ENCODE peak calls at places on chromosome 2, in five cellular contexts. Q is activated CD4-positive, alpha-beta T cell treated with anti-CD3 and anti-CD28 coated beads, Interleukin-2, amount 10 ng/mL, durations not matched to agents 7 days and 5 days; Y is activated T-cell treated with anti-CD3 and anti-CD28 coated beads for 48 hours; H is central memory CD8-positive, alpha-beta T cell; B is lung. Z is an unnamed sample.

GRCh38 chr2:70922591-70923234 is 13.0 kb upstream of the ATP6V1B1 start:
- DNase-seq in H (no peak), B (no peak), Y (no peak), Q (no peak), Z (no peak)

GRCh38 chr2:137951606-137952005 is 12.7 kb upstream of the HNMT start:
- DNase-seq in H (no peak), Q (no peak), B (no peak), Y (no peak), Z (peak)

GRCh38 chr2:240885566-240885965 is 10.4 kb downstream of the MAB21L4 start:
- DNase-seq in Y (no peak), Q (no peak), B (no peak), H (no peak), Z (no peak)

GRCh38 chr2:36770542-36771287 is 74.2 kb downstream of the VIT start:
- DNase-seq in H (no peak), B (no peak), Q (peak), Y (peak), Z (peak)

GRCh38 chr2:19038096-19039015 is 320.1 kb downstream of the OSR1 start:
- DNase-seq in B (no peak), Y (no peak), H (no peak), Q (no peak), Z (peak)

GRCh38 chr2:26274058-26274613 is 29.4 kb downstream of the HADHB start:
- DNase-seq in Q (no peak), Y (no peak), B (peak), H (no peak), Z (peak)

GRCh38 chr2:102111823-102112222 is 30.7 kb upstream of the IL1R1 start:
- DNase-seq in H (no peak), Y (no peak), B (no peak), Q (no peak), Z (peak)

GRCh38 chr2:218885981-218886447 is 5.4 kb downstream of the WNT10A start:
- DNase-seq in B (no peak), Y (no peak), Q (no peak), H (no peak), Z (no peak)

GRCh38 chr2:69291004-69291650 is 95.9 kb downstream of the GFPT1 start:
- DNase-seq in H (no peak), Q (no peak), B (no peak), Y (no peak), Z (peak)

GRCh38 chr2:231258696-231259095 is 60.3 kb downstream of the ARMC9 start:
- DNase-seq in Q (no peak), H (no peak), B (no peak), Y (no peak), Z (no peak)

GRCh38 chr2:202322435-202322834 is 53.7 kb upstream of the BMPR2 start:
- DNase-seq in B (no peak), Y (no peak), H (no peak), Q (no peak), Z (no peak)

GRCh38 chr2:182866461-182867369 is at the start of gene FRZB:
- DNase-seq in Q (no peak), B (peak), H (no peak), Y (no peak), Z (peak)

GRCh38 chr2:208392300-208392699 is 14.3 kb upstream of the PTH2R start:
- DNase-seq in Y (no peak), B (no peak), H (no peak), Q (no peak), Z (no peak)

GRCh38 chr2:238999290-238999741 is 151.4 kb downstream of the TWIST2 start:
- DNase-seq in Q (no peak), Y (no peak), B (no peak), H (no peak), Z (peak)

GRCh38 chr2:85523906-85524566 is 14.9 kb upstream of the MAT2A start:
- DNase-seq in Q (no peak), B (no peak), H (no peak), Y (no peak), Z (no peak)

GRCh38 chr2:133477614-133477990 is 90.7 kb downstream of the NCKAP5 start:
- DNase-seq in Q (no peak), H (no peak), Y (no peak), B (no peak), Z (peak)

GRCh38 chr2:154623819-154624218 is 74.7 kb upstream of the KCNJ3 start:
- DNase-seq in H (no peak), Q (no peak), B (no peak), Y (no peak), Z (peak)

GRCh38 chr2:24899361-24899760 is 20.7 kb downstream of the ADCY3 start:
- DNase-seq in H (no peak), B (no peak), Y (no peak), Q (no peak), Z (no peak)

GRCh38 chr2:174798801-174799200 is 34.5 kb upstream of the CHRNA1 start:
- DNase-seq in B (no peak), Y (no peak), Q (no peak), H (no peak), Z (no peak)

GRCh38 chr2:223969315-223969714 is 12.1 kb downstream of the MRPL44 start:
- DNase-seq in H (no peak), Q (no peak), Y (no peak), B (no peak), Z (no peak)

GRCh38 chr2:195898505-195898904 is 170.1 kb downstream of the DNAH7 start:
- DNase-seq in B (peak), Y (no peak), Q (no peak), H (no peak), Z (peak)

GRCh38 chr2:172106128-172106961 is 3.6 kb upstream of the DLX2 start:
- DNase-seq in H (no peak), B (no peak), Y (no peak), Q (peak), Z (peak)

GRCh38 chr2:176126929-176127768 is 2.4 kb upstream of the HOXD8 start:
- DNase-seq in H (peak), B (peak), Y (no peak), Q (peak), Z (peak)

GRCh38 chr2:48790407-48791170 is 35.1 kb upstream of the LHCGR start:
- DNase-seq in H (no peak), B (no peak), Y (no peak), Q (no peak), Z (no peak)

GRCh38 chr2:143844986-143845385 is 674.9 kb downstream of the ZEB2 start:
- DNase-seq in B (no peak), Y (no peak), Q (no peak), H (no peak), Z (no peak)

GRCh38 chr2:43192939-43193651 is 33.3 kb downstream of the ZFP36L2 start:
- DNase-seq in H (no peak), Q (no peak), Y (no peak), B (no peak), Z (no peak)

GRCh38 chr2:48126180-48126579 is 219.9 kb upstream of the FBXO11 start:
- DNase-seq in Q (no peak), H (no peak), B (no peak), Y (no peak), Z (no peak)

GRCh38 chr2:106866636-106867035 is 19.3 kb downstream of the ST6GAL2 start:
- DNase-seq in H (no peak), Y (no peak), B (no peak), Q (no peak), Z (no peak)

GRCh38 chr2:157497603-157498314 is 53.9 kb upstream of the CYTIP start:
- DNase-seq in Y (no peak), H (no peak), B (no peak), Q (peak), Z (peak)

GRCh38 chr2:215961981-215962380 is 51.4 kb downstream of the MREG start:
- DNase-seq in Q (no peak), H (no peak), B (no peak), Y (no peak), Z (no peak)

GRCh38 chr2:13005761-13006336 is 289.1 kb downstream of the TRIB2 start:
- DNase-seq in Q (no peak), H (no peak), Y (no peak), B (no peak), Z (no peak)

GRCh38 chr2:161243873-161244272 is 64.4 kb upstream of the PSMD14 start:
- DNase-seq in B (no peak), Y (no peak), Q (no peak), H (no peak), Z (no peak)

GRCh38 chr2:167471734-167472133 is 583.5 kb downstream of the XIRP2 start:
- DNase-seq in H (no peak), Y (no peak), B (no peak), Q (no peak), Z (no peak)

GRCh38 chr2:41294331-41294730 is 753.5 kb upstream of the PKDCC start:
- DNase-seq in H (no peak), Y (no peak), Q (no peak), B (no peak), Z (no peak)

GRCh38 chr2:28357055-28357454 is 35.6 kb upstream of the FOSL2 start:
- DNase-seq in H (no peak), B (no peak), Y (no peak), Q (no peak), Z (no peak)

GRCh38 chr2:153059338-153060052 is 341.1 kb downstream of the ARL6IP6 start:
- DNase-seq in Q (no peak), H (no peak), Y (no peak), B (no peak), Z (peak)

GRCh38 chr2:143706297-143706696 is 577.1 kb downstream of the ARHGAP15 start:
- DNase-seq in Q (no peak), Y (no peak), H (no peak), B (no peak), Z (no peak)

GRCh38 chr2:160730296-160730995 is 236.8 kb upstream of the RBMS1 start:
- DNase-seq in Q (no peak), Y (no peak), H (no peak), B (no peak), Z (peak)

GRCh38 chr2:179460101-179460500 is 195.5 kb upstream of the SESTD1 start:
- DNase-seq in B (no peak), H (no peak), Q (no peak), Y (no peak), Z (no peak)

Z was measured in kidney tubule cell.